ENCODE peak calls at places on chromosomes 13 and 19, in six cellular contexts. M, G, S, Y, Z and N are unnamed samples.

GRCh38 chr19:18460313-18460712 is 22.4 kb upstream of the ISYNA1 start:
- DNase-seq in Z (peak), S (peak), Y (no peak), G (peak), M (peak), N (peak)

GRCh38 chr19:12757544-12758274 is 6.1 kb downstream of the BEST2 start:
- DNase-seq in Z (peak), Y (peak), M (peak), S (peak), G (peak), N (peak)

GRCh38 chr13:43258771-43259170 is 235.4 kb downstream of the DNAJC15 start:
- DNase-seq in M (no peak), G (no peak), S (no peak), Y (no peak), Z (peak), N (no peak)

GRCh38 chr13:113649212-113649611 is 8.8 kb downstream of the ATP4B start:
- DNase-seq in G (no peak), S (no peak), M (peak), Y (no peak), Z (no peak), N (peak)

GRCh38 chr19:23762884-23763711 is 4.4 kb upstream of the ZNF681 start:
- DNase-seq in M (peak), Y (no peak), Z (peak), G (peak), S (peak), N (peak)

GRCh38 chr13:75079226-75079625 is 402.7 kb downstream of the TBC1D4 start:
- DNase-seq in Y (no peak), S (no peak), M (no peak), Z (peak), G (no peak), N (no peak)

GRCh38 chr13:30585748-30586262 is 31.9 kb upstream of the USPL1 start:
- DNase-seq in M (no peak), S (no peak), Y (no peak), Z (no peak), G (no peak), N (no peak)

GRCh38 chr13:50993908-50994307 is 84.3 kb downstream of the RNASEH2B start:
- DNase-seq in Z (no peak), G (no peak), M (no peak), Y (no peak), S (no peak), N (no peak)

GRCh38 chr19:34998777-34999497 is 1.2 kb upstream of the GRAMD1A start:
- DNase-seq in Z (no peak), S (no peak), Y (no peak), G (no peak), M (no peak), N (no peak)

GRCh38 chr19:34994643-34995471 is 5.3 kb upstream of the GRAMD1A start:
- DNase-seq in M (no peak), Y (peak), G (peak), S (no peak), Z (no peak), N (peak)

GRCh38 chr19:34999498-35000337 is at the start of gene GRAMD1A:
- DNase-seq in Z (peak), M (peak), S (peak), G (peak), Y (peak), N (peak)

GRCh38 chr19:34995551-34995950 is 4.6 kb upstream of the GRAMD1A start:
- DNase-seq in S (no peak), Z (no peak), Y (peak), M (no peak), G (no peak), N (no peak)

DNA sequence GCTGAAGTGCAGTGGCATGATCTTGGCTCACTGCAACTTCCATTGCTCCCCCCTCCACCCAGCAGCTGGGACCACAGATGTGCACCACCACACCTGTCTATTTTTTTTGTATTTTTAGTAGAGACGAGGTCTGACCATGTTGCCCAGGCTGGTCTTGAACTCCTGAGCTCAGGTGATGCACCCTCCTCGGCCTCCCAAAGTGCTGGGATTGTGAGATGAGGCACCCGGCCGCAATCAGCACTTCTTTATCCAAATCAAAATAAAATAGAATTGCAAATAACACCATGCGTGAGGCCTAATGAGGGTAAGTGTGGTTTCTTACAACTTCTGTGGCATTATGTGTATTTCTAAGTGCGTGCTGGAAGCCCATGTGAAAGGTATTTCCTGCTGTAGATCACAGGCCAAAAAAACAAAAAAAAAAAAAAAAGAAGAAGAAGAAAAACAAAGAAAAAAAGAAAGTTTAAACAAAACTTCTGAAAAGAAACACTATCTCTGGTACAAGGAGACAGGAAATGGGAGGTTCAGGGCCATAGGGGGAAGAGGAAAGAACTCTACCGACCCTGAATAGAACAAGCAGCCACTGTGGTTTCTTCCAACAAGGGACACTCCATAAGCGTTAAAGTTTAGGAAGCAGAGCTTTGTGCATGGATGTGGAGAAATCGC is 3.0 kb upstream of the GRAMD1A start:
- DNase-seq in Z (no peak), M (no peak), S (no peak), G (no peak), Y (no peak), N (no peak)
- H3K27ac ChIP-seq in Z (no peak), M (peak), S (peak), G (peak), Y (peak), N (no peak)

DNA sequence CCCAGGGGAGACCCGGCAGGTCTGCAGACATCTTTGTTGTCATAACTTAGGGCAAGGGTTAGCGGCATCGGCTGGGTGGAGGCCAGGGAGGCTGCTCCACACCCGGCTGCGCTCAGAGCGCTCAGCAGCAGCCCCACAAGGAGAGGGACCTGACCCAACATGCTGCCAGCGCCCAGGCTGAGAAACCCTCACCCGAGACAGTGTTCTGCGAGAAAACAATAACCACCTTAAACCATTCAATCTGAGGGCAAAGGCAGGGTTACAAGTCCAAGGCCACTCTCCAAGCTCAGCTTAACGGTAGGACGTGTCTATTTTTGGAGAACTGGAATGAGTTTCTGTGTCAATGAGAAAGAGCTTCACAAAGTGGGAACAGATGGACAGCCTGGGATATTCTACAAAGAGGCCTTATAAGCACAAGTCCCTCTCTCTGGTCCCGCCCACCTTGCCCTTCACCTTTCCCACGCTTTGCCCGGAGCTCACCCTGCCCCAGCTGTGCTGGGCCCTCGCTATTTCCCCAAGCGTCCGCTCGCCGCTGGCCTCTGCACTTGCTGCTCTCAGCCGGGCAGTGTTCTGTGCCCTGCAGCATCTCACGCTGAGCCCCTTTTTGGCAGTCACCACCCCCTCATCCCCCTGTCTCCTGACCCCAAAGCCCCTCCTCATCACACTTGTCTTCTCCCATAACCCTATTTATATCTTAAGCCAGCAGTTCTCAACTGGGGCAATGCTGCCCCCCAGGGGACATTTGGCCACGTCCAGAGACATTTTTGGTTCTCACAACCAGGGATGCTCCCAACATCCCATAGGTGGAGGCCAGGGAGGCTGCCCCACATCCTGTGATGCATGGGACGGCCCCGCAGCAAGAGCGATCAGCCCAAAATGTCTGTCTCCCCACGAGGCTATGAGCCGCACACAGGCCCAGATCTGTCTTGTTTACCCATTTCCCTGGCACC is 17.6 kb downstream of the PPP1R12C start:
- DNase-seq in G (no peak), Z (no peak), Y (no peak), M (no peak), S (peak), N (no peak)
- H3K27ac ChIP-seq in G (no peak), Z (no peak), Y (no peak), M (peak), S (no peak), N (no peak)

GRCh38 chr19:3381701-3382372 is 15.5 kb downstream of the NFIC start:
- DNase-seq in G (no peak), Y (no peak), Z (no peak), S (no peak), M (no peak), N (no peak)
- H3K27ac ChIP-seq in G (peak), Y (no peak), Z (no peak), S (peak), M (peak), N (peak)

GRCh38 chr13:32423592-32423991 is 4.3 kb downstream of the N4BP2L1 start:
- DNase-seq in M (no peak), Y (no peak), S (no peak), Z (no peak), G (no peak), N (no peak)
- H3K27ac ChIP-seq in M (no peak), Y (no peak), S (no peak), Z (no peak), G (no peak), N (no peak)

GRCh38 chr19:48618916-48619691 is at the start of the genes RPL18 and SPHK2:
- DNase-seq in G (peak), Z (peak), M (peak), Y (peak), S (peak), N (peak)

GRCh38 chr19:48618278-48618915 is 581 bp downstream of the RPL18 start:
- DNase-seq in M (no peak), Z (no peak), Y (no peak), S (no peak), G (no peak), N (peak)

GRCh38 chr19:48617146-48617937 is 1.6 kb downstream of the RPL18 start:
- DNase-seq in G (no peak), Z (no peak), S (no peak), Y (no peak), M (no peak), N (peak)

GRCh38 chr19:48616491-48617056 is 1.7 kb upstream of the FAM83E start:
- DNase-seq in M (no peak), Z (no peak), S (no peak), G (no peak), Y (no peak), N (no peak)

DNA sequence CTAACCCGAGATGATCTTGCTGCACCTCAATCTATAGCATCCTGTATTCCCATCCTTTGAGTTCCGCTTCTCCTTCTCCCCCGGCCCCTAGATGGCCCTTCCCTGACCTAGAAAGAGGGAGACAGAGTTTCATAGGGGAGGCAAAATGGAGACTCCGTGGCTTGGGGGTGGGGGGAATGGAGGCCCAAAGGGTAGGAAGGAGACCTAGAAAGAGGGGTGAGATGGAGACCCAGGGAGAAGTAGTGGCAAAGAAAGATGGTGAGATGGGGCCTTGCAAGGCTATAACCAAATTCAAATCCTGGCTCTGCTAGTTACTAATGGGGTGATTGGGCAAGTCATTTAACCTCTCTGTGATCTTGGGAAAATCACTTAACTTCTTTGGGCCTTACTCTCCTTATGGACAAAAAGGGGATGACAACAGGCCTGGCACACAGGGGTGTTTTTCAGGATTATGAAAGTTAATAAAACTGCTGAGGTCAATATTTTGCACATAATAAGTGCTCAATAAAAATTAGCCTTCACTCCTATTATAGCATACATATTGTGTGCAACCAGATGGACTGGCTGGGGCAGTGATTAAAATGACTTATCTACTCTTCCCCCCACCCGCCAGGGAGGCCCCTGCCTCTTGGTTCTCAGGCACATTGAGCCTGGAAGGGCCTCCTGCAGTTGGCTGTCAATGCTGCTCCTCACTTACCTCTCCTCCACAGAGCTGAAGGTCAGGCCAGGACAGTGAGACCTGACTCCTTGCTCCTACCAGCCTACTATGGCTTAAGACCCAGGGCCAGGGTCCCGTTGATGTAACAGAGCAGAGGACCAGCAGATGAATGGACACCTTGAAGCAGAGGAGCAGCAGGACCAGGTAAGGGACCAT is 623 bp downstream of the SPHK2 start:
- DNase-seq in S (no peak), G (no peak), Y (no peak), M (no peak), Z (no peak), N (no peak)
- H3K27ac ChIP-seq in S (peak), G (peak), Y (peak), M (peak), Z (peak), N (peak)

DNA sequence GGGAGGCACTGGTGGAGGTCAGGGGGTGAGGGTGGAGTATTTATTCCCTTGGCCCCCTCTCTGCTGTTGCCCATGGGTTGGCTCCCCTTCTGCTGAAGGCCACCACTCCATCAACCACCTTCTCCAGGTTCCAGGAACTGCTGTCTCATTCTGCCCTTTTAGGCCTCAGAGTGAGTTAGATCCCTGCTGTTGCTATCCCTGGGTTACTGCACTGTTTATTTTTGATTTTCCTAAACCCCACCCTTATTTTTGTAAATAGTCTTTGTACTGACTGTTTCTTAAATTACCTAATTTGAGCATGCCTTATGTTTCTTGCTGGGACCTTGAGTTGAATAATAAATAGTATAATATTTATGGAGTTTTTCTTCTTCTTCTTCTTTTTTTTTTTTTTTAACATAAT is 132.8 kb downstream of the RGCC start:
- DNase-seq in S (no peak), M (no peak), G (no peak), Y (peak), Z (no peak), N (no peak)
- H3K27ac ChIP-seq in S (no peak), M (peak), G (no peak), Y (peak), Z (peak), N (no peak)

GRCh38 chr13:24150613-24151012 is 9.9 kb upstream of the SPATA13 start:
- DNase-seq in G (no peak), M (no peak), Y (no peak), S (no peak), Z (no peak), N (no peak)

GRCh38 chr13:24148414-24149305 is 11.9 kb upstream of the SPATA13 start:
- DNase-seq in G (no peak), M (no peak), S (peak), Y (peak), Z (peak), N (no peak)

GRCh38 chr13:24147570-24147963 is 13.0 kb upstream of the SPATA13 start:
- DNase-seq in S (no peak), M (no peak), Z (no peak), Y (no peak), G (no peak), N (no peak)

GRCh38 chr13:24151864-24152263 is 8.7 kb upstream of the SPATA13 start:
- DNase-seq in M (no peak), Y (no peak), Z (no peak), G (no peak), S (no peak), N (no peak)

GRCh38 chr13:24149306-24150032 is 11.1 kb upstream of the SPATA13 start:
- DNase-seq in M (no peak), G (no peak), Y (no peak), S (no peak), Z (no peak), N (no peak)
- H3K27ac ChIP-seq in M (no peak), G (no peak), Y (peak), S (no peak), Z (peak), N (no peak)